ENCODE peak calls at places on chromosomes 16 and 17, in five cellular contexts. Q is stimulated activated CD8-positive, alpha-beta memory T cell treated with anti-CD3 and anti-CD28 coated beads, Interleukin-4, amount 100 ng/mL, for 4 hours; F is HT1080; J is activated CD8-positive, alpha-beta T cell treated with anti-CD3 and anti-CD28 coated beads, Interleukin-2, amount 10 ng/mL, durations not matched to agents 7 days and 5 days; Z is thyroid gland. N is an unnamed sample.

GRCh38 chr17:76887809-76888208 is 19.6 kb downstream of the MGAT5B start:
- DNase-seq in J (no peak), F (no peak), Z (no peak), Q (no peak), N (no peak)

GRCh38 chr16:87057291-87057881 is 259.8 kb downstream of the C16orf95 start:
- DNase-seq in F (no peak), Z (no peak), Q (no peak), J (no peak), N (peak; percentile 33)

GRCh38 chr16:58727028-58727781 is 6.9 kb downstream of the GOT2 start:
- DNase-seq in Z (no peak), Q (no peak), J (no peak), F (no peak), N (no peak)

GRCh38 chr17:73874008-73874407 is 229.8 kb upstream of the SDK2 start:
- DNase-seq in Z (no peak), J (no peak), Q (no peak), F (no peak), N (no peak)

GRCh38 chr17:57665696-57666095 is 79.4 kb downstream of the CCDC182 start:
- DNase-seq in F (no peak), J (no peak), Q (no peak), Z (no peak), N (no peak)

GRCh38 chr17:43905400-43905984 is 1.8 kb downstream of the MPP2 start:
- DNase-seq in Z (no peak), Q (no peak), F (no peak), J (no peak), N (no peak)

GRCh38 chr17:77999413-78000173 is 41.1 kb downstream of the TNRC6C start:
- DNase-seq in Q (no peak), J (no peak), Z (no peak), F (peak; percentile 38), N (peak; percentile 51)

GRCh38 chr16:65318590-65319267 is 196.9 kb upstream of the CDH11 start:
- DNase-seq in J (no peak), Z (no peak), F (no peak), Q (no peak), N (no peak)

GRCh38 chr17:40901981-40902862 is 17.2 kb upstream of the KRT20 start:
- DNase-seq in Z (no peak), Q (no peak), F (peak; percentile 42), J (no peak), N (no peak)

GRCh38 chr17:74513987-74514631 is 17.2 kb downstream of the CD300LB start:
- DNase-seq in F (peak; percentile 61), J (peak; percentile 78), Q (no peak), Z (no peak), N (peak; percentile 65)

GRCh38 chr17:28570716-28571254 is 539 bp downstream of the PIGS start:
- DNase-seq in Q (no peak), Z (peak; percentile 56), F (no peak), J (peak; percentile 67), N (peak; percentile 21)

GRCh38 chr17:8503368-8503767 is 67.7 kb downstream of the NDEL1 start:
- DNase-seq in F (no peak), J (no peak), Z (no peak), Q (no peak), N (no peak)

GRCh38 chr16:11251525-11252481 is 4.2 kb downstream of the SOCS1 start:
- DNase-seq in F (peak; percentile 77), J (peak; percentile 85), Z (no peak), Q (peak; percentile 69), N (peak; percentile 43)

GRCh38 chr16:56411624-56412023 is 13.7 kb downstream of the AMFR start:
- DNase-seq in F (no peak), Z (no peak), J (no peak), Q (no peak), N (no peak)

GRCh38 chr17:78974635-78975591 is 4.8 kb downstream of the LGALS3BP start:
- DNase-seq in Z (peak; percentile 81), Q (no peak), J (no peak), F (no peak), N (no peak)

GRCh38 chr17:43645450-43645764 is 16.3 kb downstream of the MEOX1 start:
- DNase-seq in Q (no peak), F (no peak), J (no peak), Z (no peak), N (no peak)

GRCh38 chr16:9499921-9500593 is 408.6 kb downstream of the HAPSTR1 start:
- DNase-seq in Z (peak; percentile 71), F (no peak), Q (no peak), J (no peak), N (no peak)

GRCh38 chr16:4391635-4392381 is 20.2 kb downstream of the VASN start:
- DNase-seq in Z (no peak), J (peak; percentile 48), Q (no peak), F (no peak), N (no peak)

GRCh38 chr17:59067756-59068155 is 38.9 kb downstream of the TRIM37 start:
- DNase-seq in J (no peak), Q (no peak), F (no peak), Z (no peak), N (no peak)

GRCh38 chr17:142102-142661 is 4.8 kb downstream of the SCGB1C2 start:
- DNase-seq in Q (no peak), J (peak; percentile 30), Z (no peak), F (no peak), N (peak; percentile 31)